ENCODE peak calls at places on chromosomes 16 and 17, in seven cellular contexts. One of them, this sample, is unnamed. For H3K27me3, the result is how much of the 10 kb centered on the place peaks cover.

GRCh38 chr16:72992142-72992601 is 55.8 kb downstream of the ZFHX3 start:
- DNase-seq in brain microvascular endothelial cell: no peak
- DNase-seq in left ventricle myocardium inferior: no peak
- DNase-seq in mammary epithelial cell: no peak
- DNase-seq in tibial nerve: no peak
- DNase-seq in trophoblast cell: no peak
- DNase-seq in CD8-positive, alpha-beta T cell: no peak
- DNase-seq in this sample: no peak

GRCh38 chr17:879546-879945 is 97.4 kb downstream of the MRM3 start:
- DNase-seq in brain microvascular endothelial cell: peak
- DNase-seq in left ventricle myocardium inferior: peak
- DNase-seq in mammary epithelial cell: peak
- DNase-seq in tibial nerve: peak
- DNase-seq in trophoblast cell: peak
- DNase-seq in CD8-positive, alpha-beta T cell: peak
- DNase-seq in this sample: peak

GRCh38 chr17:42821176-42821575 is 2.9 kb downstream of the BECN1 start:
- DNase-seq in brain microvascular endothelial cell: no peak
- DNase-seq in left ventricle myocardium inferior: no peak
- DNase-seq in mammary epithelial cell: no peak
- DNase-seq in tibial nerve: no peak
- DNase-seq in trophoblast cell: peak
- DNase-seq in CD8-positive, alpha-beta T cell: no peak
- DNase-seq in this sample: no peak

GRCh38 chr16:77739493-77739892 is 17.2 kb downstream of the NUDT7 start:
- DNase-seq in brain microvascular endothelial cell: no peak
- DNase-seq in left ventricle myocardium inferior: no peak
- DNase-seq in mammary epithelial cell: peak
- DNase-seq in tibial nerve: no peak
- DNase-seq in trophoblast cell: peak
- DNase-seq in CD8-positive, alpha-beta T cell: no peak
- DNase-seq in this sample: no peak

GRCh38 chr17:32275060-32276042 is 9.7 kb downstream of the RHBDL3 start:
- DNase-seq in brain microvascular endothelial cell: peak
- DNase-seq in left ventricle myocardium inferior: peak
- DNase-seq in mammary epithelial cell: peak
- DNase-seq in tibial nerve: no peak
- DNase-seq in trophoblast cell: peak
- DNase-seq in CD8-positive, alpha-beta T cell: no peak
- DNase-seq in this sample: no peak

GRCh38 chr16:17108596-17108995 is 362.2 kb downstream of the XYLT1 start:
- DNase-seq in brain microvascular endothelial cell: no peak
- DNase-seq in left ventricle myocardium inferior: no peak
- DNase-seq in mammary epithelial cell: no peak
- DNase-seq in tibial nerve: no peak
- DNase-seq in trophoblast cell: no peak
- DNase-seq in CD8-positive, alpha-beta T cell: no peak
- DNase-seq in this sample: no peak

GRCh38 chr17:75832652-75833400 is 11.4 kb downstream of the UNC13D start:
- DNase-seq in brain microvascular endothelial cell: no peak
- DNase-seq in left ventricle myocardium inferior: no peak
- DNase-seq in mammary epithelial cell: no peak
- DNase-seq in tibial nerve: no peak
- DNase-seq in trophoblast cell: no peak
- DNase-seq in CD8-positive, alpha-beta T cell: no peak
- DNase-seq in this sample: no peak

GRCh38 chr16:84198401-84198800 is 7.4 kb downstream of the ADAD2 start:
- DNase-seq in brain microvascular endothelial cell: peak
- DNase-seq in left ventricle myocardium inferior: no peak
- DNase-seq in mammary epithelial cell: peak
- DNase-seq in tibial nerve: peak
- DNase-seq in trophoblast cell: no peak
- DNase-seq in CD8-positive, alpha-beta T cell: no peak
- DNase-seq in this sample: no peak

GRCh38 chr16:66521951-66522771 is 27.8 kb downstream of the TK2 start:
- DNase-seq in brain microvascular endothelial cell: peak
- DNase-seq in left ventricle myocardium inferior: peak
- DNase-seq in mammary epithelial cell: peak
- DNase-seq in tibial nerve: no peak
- DNase-seq in trophoblast cell: peak
- DNase-seq in CD8-positive, alpha-beta T cell: peak
- DNase-seq in this sample: peak

GRCh38 chr17:32192379-32192778 is 50.1 kb downstream of the RHOT1 start:
- DNase-seq in brain microvascular endothelial cell: peak
- DNase-seq in left ventricle myocardium inferior: no peak
- DNase-seq in mammary epithelial cell: peak
- DNase-seq in tibial nerve: no peak
- DNase-seq in trophoblast cell: no peak
- DNase-seq in CD8-positive, alpha-beta T cell: no peak
- DNase-seq in this sample: no peak

GRCh38 chr16:16093625-16094332 is 129.5 kb downstream of the ABCC6 start:
- DNase-seq in brain microvascular endothelial cell: no peak
- DNase-seq in left ventricle myocardium inferior: no peak
- DNase-seq in mammary epithelial cell: no peak
- DNase-seq in tibial nerve: no peak
- DNase-seq in trophoblast cell: no peak
- DNase-seq in CD8-positive, alpha-beta T cell: no peak
- DNase-seq in this sample: no peak

GRCh38 chr16:14026572-14026971 is 44.5 kb upstream of the MRTFB start:
- DNase-seq in brain microvascular endothelial cell: no peak
- DNase-seq in left ventricle myocardium inferior: no peak
- DNase-seq in mammary epithelial cell: no peak
- DNase-seq in tibial nerve: no peak
- DNase-seq in trophoblast cell: no peak
- DNase-seq in CD8-positive, alpha-beta T cell: no peak
- DNase-seq in this sample: no peak

GRCh38 chr17:79220715-79221291 is 146.2 kb downstream of the ENGASE start:
- DNase-seq in brain microvascular endothelial cell: no peak
- DNase-seq in left ventricle myocardium inferior: no peak
- DNase-seq in mammary epithelial cell: no peak
- DNase-seq in tibial nerve: no peak
- DNase-seq in trophoblast cell: no peak
- DNase-seq in CD8-positive, alpha-beta T cell: no peak
- DNase-seq in this sample: no peak
- H3K27me3 ChIP-seq in brain microvascular endothelial cell: under half
- H3K27me3 ChIP-seq in left ventricle myocardium inferior: half or more
- H3K27me3 ChIP-seq in mammary epithelial cell: under half
- H3K27me3 ChIP-seq in tibial nerve: under half
- H3K27me3 ChIP-seq in trophoblast cell: under half
- H3K27me3 ChIP-seq in CD8-positive, alpha-beta T cell: under half
- H3K27me3 ChIP-seq in this sample: under half

DNA sequence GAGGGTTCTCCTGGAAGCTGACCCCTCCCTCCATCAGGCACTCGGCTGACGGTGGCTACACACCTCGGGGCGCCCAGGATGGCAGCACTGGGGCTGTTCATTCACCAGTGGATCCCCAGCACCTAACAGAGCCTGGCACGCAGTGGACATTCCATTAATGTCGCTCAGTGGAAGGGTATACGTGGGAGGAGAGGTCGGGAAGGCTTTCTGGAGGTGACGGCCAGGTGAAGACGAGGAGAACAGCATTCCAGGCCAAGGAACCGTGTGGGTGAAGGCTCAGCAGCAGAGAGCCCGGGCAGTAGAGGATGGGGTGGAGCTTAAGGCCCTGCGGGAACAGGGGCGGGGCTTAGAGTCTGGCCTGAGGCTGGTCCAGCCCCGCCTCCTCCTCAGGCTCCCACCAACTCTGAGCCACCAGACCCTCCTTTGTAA is 2.5 kb upstream of the HS3ST6 start:
- DNase-seq in brain microvascular endothelial cell: no peak
- DNase-seq in left ventricle myocardium inferior: no peak
- DNase-seq in mammary epithelial cell: no peak
- DNase-seq in tibial nerve: no peak
- DNase-seq in trophoblast cell: peak
- DNase-seq in CD8-positive, alpha-beta T cell: no peak
- DNase-seq in this sample: no peak
- H3K27me3 ChIP-seq in brain microvascular endothelial cell: half or more
- H3K27me3 ChIP-seq in left ventricle myocardium inferior: half or more
- H3K27me3 ChIP-seq in mammary epithelial cell: under half
- H3K27me3 ChIP-seq in tibial nerve: under half
- H3K27me3 ChIP-seq in trophoblast cell: half or more
- H3K27me3 ChIP-seq in CD8-positive, alpha-beta T cell: under half
- H3K27me3 ChIP-seq in this sample: under half

GRCh38 chr17:48726916-48727286 is 1.6 kb downstream of the HOXB13 start:
- DNase-seq in brain microvascular endothelial cell: no peak
- DNase-seq in left ventricle myocardium inferior: no peak
- DNase-seq in mammary epithelial cell: no peak
- DNase-seq in tibial nerve: no peak
- DNase-seq in trophoblast cell: no peak
- DNase-seq in CD8-positive, alpha-beta T cell: no peak
- DNase-seq in this sample: no peak

GRCh38 chr17:48725005-48725293 is 2.0 kb downstream of the PRAC2 start:
- DNase-seq in brain microvascular endothelial cell: no peak
- DNase-seq in left ventricle myocardium inferior: no peak
- DNase-seq in mammary epithelial cell: no peak
- DNase-seq in tibial nerve: no peak
- DNase-seq in trophoblast cell: no peak
- DNase-seq in CD8-positive, alpha-beta T cell: no peak
- DNase-seq in this sample: no peak

GRCh38 chr17:48724241-48725004 is 1.4 kb downstream of the PRAC2 start:
- DNase-seq in brain microvascular endothelial cell: peak
- DNase-seq in left ventricle myocardium inferior: peak
- DNase-seq in mammary epithelial cell: peak
- DNase-seq in tibial nerve: peak
- DNase-seq in trophoblast cell: peak
- DNase-seq in CD8-positive, alpha-beta T cell: peak
- DNase-seq in this sample: peak

GRCh38 chr17:48726182-48726915 is 2.2 kb downstream of the HOXB13 start:
- DNase-seq in brain microvascular endothelial cell: no peak
- DNase-seq in left ventricle myocardium inferior: no peak
- DNase-seq in mammary epithelial cell: no peak
- DNase-seq in tibial nerve: no peak
- DNase-seq in trophoblast cell: no peak
- DNase-seq in CD8-positive, alpha-beta T cell: no peak
- DNase-seq in this sample: no peak

DNA sequence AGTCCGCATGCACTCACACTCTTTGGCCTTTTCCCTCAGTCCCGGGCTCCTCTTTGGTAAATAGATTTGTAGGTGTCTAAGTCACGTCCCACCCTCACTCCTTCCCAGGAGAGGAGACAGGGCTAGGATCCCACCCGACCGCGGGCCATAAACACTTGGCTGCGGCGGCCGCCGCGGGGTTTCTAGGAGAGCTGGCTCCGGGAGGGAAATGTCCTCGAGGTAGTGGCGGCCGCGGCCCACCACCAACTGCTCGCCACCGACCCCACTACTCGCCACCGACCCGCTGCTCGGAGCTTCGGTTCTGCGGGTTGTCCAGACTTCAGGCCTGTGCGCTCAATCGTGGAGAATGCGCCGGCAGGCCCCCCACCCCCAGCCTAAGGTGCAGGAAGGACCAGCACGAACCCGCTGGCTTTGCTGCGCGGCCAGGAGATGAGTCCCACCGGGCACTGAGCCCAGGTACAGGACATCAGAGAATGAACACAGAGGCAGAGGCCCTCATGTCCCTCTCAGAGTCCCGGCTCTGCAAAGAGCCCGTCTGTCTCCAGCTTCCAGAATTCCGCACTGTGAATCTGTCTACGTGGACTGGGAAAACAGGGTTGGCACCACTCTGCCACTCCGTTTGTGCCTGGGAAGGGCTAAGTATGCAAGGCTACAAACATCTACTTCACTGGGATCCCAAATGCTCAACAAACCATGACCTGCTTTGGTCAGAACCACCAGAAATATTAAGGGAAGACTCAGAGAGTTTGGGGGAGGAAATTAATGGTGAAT is 2.5 kb downstream of the PRAC2 start:
- DNase-seq in brain microvascular endothelial cell: no peak
- DNase-seq in left ventricle myocardium inferior: no peak
- DNase-seq in mammary epithelial cell: no peak
- DNase-seq in tibial nerve: no peak
- DNase-seq in trophoblast cell: no peak
- DNase-seq in CD8-positive, alpha-beta T cell: no peak
- DNase-seq in this sample: no peak
- H3K27me3 ChIP-seq in brain microvascular endothelial cell: half or more
- H3K27me3 ChIP-seq in left ventricle myocardium inferior: half or more
- H3K27me3 ChIP-seq in mammary epithelial cell: half or more
- H3K27me3 ChIP-seq in tibial nerve: under half
- H3K27me3 ChIP-seq in trophoblast cell: half or more
- H3K27me3 ChIP-seq in CD8-positive, alpha-beta T cell: half or more
- H3K27me3 ChIP-seq in this sample: half or more

GRCh38 chr17:48514483-48514876 is 16.3 kb downstream of the HOXB1 start:
- DNase-seq in brain microvascular endothelial cell: no peak
- DNase-seq in left ventricle myocardium inferior: no peak
- DNase-seq in mammary epithelial cell: no peak
- DNase-seq in tibial nerve: no peak
- DNase-seq in trophoblast cell: no peak
- DNase-seq in CD8-positive, alpha-beta T cell: no peak
- DNase-seq in this sample: no peak
- H3K27me3 ChIP-seq in brain microvascular endothelial cell: under half
- H3K27me3 ChIP-seq in left ventricle myocardium inferior: half or more
- H3K27me3 ChIP-seq in mammary epithelial cell: under half
- H3K27me3 ChIP-seq in tibial nerve: under half
- H3K27me3 ChIP-seq in trophoblast cell: under half
- H3K27me3 ChIP-seq in CD8-positive, alpha-beta T cell: under half
- H3K27me3 ChIP-seq in this sample: under half

GRCh38 chr17:73863761-73864535 is 219.7 kb upstream of the SDK2 start:
- DNase-seq in brain microvascular endothelial cell: no peak
- DNase-seq in left ventricle myocardium inferior: no peak
- DNase-seq in mammary epithelial cell: no peak
- DNase-seq in tibial nerve: no peak
- DNase-seq in trophoblast cell: no peak
- DNase-seq in CD8-positive, alpha-beta T cell: no peak
- DNase-seq in this sample: no peak
- H3K27me3 ChIP-seq in brain microvascular endothelial cell: under half
- H3K27me3 ChIP-seq in left ventricle myocardium inferior: under half
- H3K27me3 ChIP-seq in mammary epithelial cell: under half
- H3K27me3 ChIP-seq in tibial nerve: under half
- H3K27me3 ChIP-seq in trophoblast cell: under half
- H3K27me3 ChIP-seq in CD8-positive, alpha-beta T cell: under half
- H3K27me3 ChIP-seq in this sample: under half

GRCh38 chr17:83113792-83114191 is 34.4 kb downstream of the METRNL start:
- DNase-seq in brain microvascular endothelial cell: no peak
- DNase-seq in left ventricle myocardium inferior: no peak
- DNase-seq in mammary epithelial cell: no peak
- DNase-seq in tibial nerve: no peak
- DNase-seq in trophoblast cell: no peak
- DNase-seq in CD8-positive, alpha-beta T cell: no peak
- DNase-seq in this sample: no peak

GRCh38 chr17:83111516-83112282 is 32.3 kb downstream of the METRNL start:
- DNase-seq in brain microvascular endothelial cell: no peak
- DNase-seq in left ventricle myocardium inferior: no peak
- DNase-seq in mammary epithelial cell: no peak
- DNase-seq in tibial nerve: no peak
- DNase-seq in trophoblast cell: no peak
- DNase-seq in CD8-positive, alpha-beta T cell: no peak
- DNase-seq in this sample: no peak

GRCh38 chr17:83114706-83115105 is 35.3 kb downstream of the METRNL start:
- DNase-seq in brain microvascular endothelial cell: no peak
- DNase-seq in left ventricle myocardium inferior: no peak
- DNase-seq in mammary epithelial cell: no peak
- DNase-seq in tibial nerve: no peak
- DNase-seq in trophoblast cell: no peak
- DNase-seq in CD8-positive, alpha-beta T cell: no peak
- DNase-seq in this sample: no peak

GRCh38 chr17:83115202-83115651 is 35.8 kb downstream of the METRNL start:
- DNase-seq in brain microvascular endothelial cell: no peak
- DNase-seq in left ventricle myocardium inferior: no peak
- DNase-seq in mammary epithelial cell: no peak
- DNase-seq in tibial nerve: no peak
- DNase-seq in trophoblast cell: no peak
- DNase-seq in CD8-positive, alpha-beta T cell: no peak
- DNase-seq in this sample: no peak

GRCh38 chr17:83113381-83113780 is 34.0 kb downstream of the METRNL start:
- DNase-seq in brain microvascular endothelial cell: no peak
- DNase-seq in left ventricle myocardium inferior: no peak
- DNase-seq in mammary epithelial cell: no peak
- DNase-seq in tibial nerve: no peak
- DNase-seq in trophoblast cell: no peak
- DNase-seq in CD8-positive, alpha-beta T cell: no peak
- DNase-seq in this sample: no peak
- H3K27me3 ChIP-seq in brain microvascular endothelial cell: under half
- H3K27me3 ChIP-seq in left ventricle myocardium inferior: under half
- H3K27me3 ChIP-seq in mammary epithelial cell: under half
- H3K27me3 ChIP-seq in tibial nerve: under half
- H3K27me3 ChIP-seq in trophoblast cell: under half
- H3K27me3 ChIP-seq in CD8-positive, alpha-beta T cell: under half
- H3K27me3 ChIP-seq in this sample: under half